ENCODE peak calls at places on chromosome 11, in nine cellular contexts. F is epithelial cell of esophagus; S is right cardiac atrium; N is iPS-NIHi11; U is nephron progenitor cell; J is hippocampal formation; L is NCI-H2081; E is IMR-90; Q is stimulated activated CD8-positive, alpha-beta memory T cell treated with anti-CD3 and anti-CD28 coated beads, Interleukin-15, amount 100 ng/mL, for 4 hours. G is an unnamed sample.

GRCh38 chr11:35111171-35112055 is 27.6 kb upstream of the CD44 start:
- DNase-seq in F (peak), S (peak), N (no peak), U (no peak), J (no peak), L (no peak), E (peak), Q (no peak), G (no peak)

GRCh38 chr11:57546451-57546850 is 9.1 kb downstream of the SMTNL1 start:
- DNase-seq in F (no peak), S (no peak), N (peak), U (no peak), J (no peak), L (no peak), E (no peak), Q (no peak), G (no peak)

GRCh38 chr11:720642-721346 is 14.8 kb downstream of the EPS8L2 start:
- DNase-seq in F (peak), S (peak), N (peak), U (peak), J (no peak), L (no peak), E (peak), Q (no peak), G (no peak)

GRCh38 chr11:126102436-126102894 is 39.8 kb upstream of the CDON start:
- DNase-seq in F (no peak), S (peak), N (no peak), U (no peak), J (no peak), L (no peak), E (peak), Q (no peak), G (no peak)

GRCh38 chr11:57764527-57764926 is 2.9 kb downstream of the CTNND1 start:
- DNase-seq in F (no peak), S (no peak), N (no peak), U (no peak), J (no peak), L (no peak), E (no peak), Q (no peak), G (no peak)

GRCh38 chr11:80595011-80595410 is 1154.2 kb upstream of the TENM4 start:
- DNase-seq in F (peak), S (no peak), N (no peak), U (no peak), J (no peak), L (no peak), E (peak), Q (no peak), G (no peak)

GRCh38 chr11:47715082-47715669 is at the start of gene AGBL2:
- DNase-seq in F (peak), S (peak), N (peak), U (peak), J (peak), L (peak), E (peak), Q (peak), G (peak)

GRCh38 chr11:100810146-100810545 is 123.1 kb downstream of the ARHGAP42 start:
- DNase-seq in F (peak), S (no peak), N (no peak), U (no peak), J (no peak), L (no peak), E (peak), Q (no peak), G (no peak)

GRCh38 chr11:44627911-44628729 is 62.7 kb downstream of the CD82 start:
- DNase-seq in F (no peak), S (peak), N (peak), U (no peak), J (peak), L (peak), E (peak), Q (no peak), G (no peak)

GRCh38 chr11:67484847-67485311 is 2.1 kb downstream of the AIP start:
- DNase-seq in F (no peak), S (no peak), N (no peak), U (no peak), J (no peak), L (no peak), E (no peak), Q (no peak), G (no peak)